ENCODE peak calls at places on chromosomes 16 and 17, in four cellular contexts. F is nephron progenitor cell, L is mucosa of descending colon, W is spleen. H is an unnamed sample.

GRCh38 chr16:72468582-72468981 is 296.6 kb upstream of the PMFBP1 start:
- DNase-seq in F (no peak), L (no peak), W (no peak), H (no peak)

GRCh38 chr16:19238386-19238785 is 47.1 kb upstream of the CLEC19A start:
- DNase-seq in F (no peak), L (no peak), W (no peak), H (no peak)

GRCh38 chr17:7786866-7787265 is 47.2 kb upstream of the KDM6B start:
- DNase-seq in F (no peak), L (no peak), W (no peak), H (no peak)

GRCh38 chr17:51018541-51018940 is 102.1 kb downstream of the SPAG9 start:
- DNase-seq in F (no peak), L (no peak), W (no peak), H (no peak)

GRCh38 chr16:85662036-85662812 is 26.5 kb downstream of the GINS2 start:
- DNase-seq in F (peak), L (peak), W (peak), H (no peak)

GRCh38 chr16:64391009-64391663 is 730.7 kb downstream of the CDH11 start:
- DNase-seq in F (no peak), L (no peak), W (no peak), H (no peak)

GRCh38 chr17:64213995-64214507 is 49.0 kb downstream of the TEX2 start:
- DNase-seq in F (no peak), L (no peak), W (no peak), H (no peak)

GRCh38 chr16:51236583-51236982 is 85.5 kb upstream of the SALL1 start:
- DNase-seq in F (no peak), L (no peak), W (no peak), H (no peak)

GRCh38 chr17:20127660-20128413 is 118.7 kb downstream of the SPECC1 start:
- DNase-seq in F (no peak), L (no peak), W (no peak), H (no peak)

DNA sequence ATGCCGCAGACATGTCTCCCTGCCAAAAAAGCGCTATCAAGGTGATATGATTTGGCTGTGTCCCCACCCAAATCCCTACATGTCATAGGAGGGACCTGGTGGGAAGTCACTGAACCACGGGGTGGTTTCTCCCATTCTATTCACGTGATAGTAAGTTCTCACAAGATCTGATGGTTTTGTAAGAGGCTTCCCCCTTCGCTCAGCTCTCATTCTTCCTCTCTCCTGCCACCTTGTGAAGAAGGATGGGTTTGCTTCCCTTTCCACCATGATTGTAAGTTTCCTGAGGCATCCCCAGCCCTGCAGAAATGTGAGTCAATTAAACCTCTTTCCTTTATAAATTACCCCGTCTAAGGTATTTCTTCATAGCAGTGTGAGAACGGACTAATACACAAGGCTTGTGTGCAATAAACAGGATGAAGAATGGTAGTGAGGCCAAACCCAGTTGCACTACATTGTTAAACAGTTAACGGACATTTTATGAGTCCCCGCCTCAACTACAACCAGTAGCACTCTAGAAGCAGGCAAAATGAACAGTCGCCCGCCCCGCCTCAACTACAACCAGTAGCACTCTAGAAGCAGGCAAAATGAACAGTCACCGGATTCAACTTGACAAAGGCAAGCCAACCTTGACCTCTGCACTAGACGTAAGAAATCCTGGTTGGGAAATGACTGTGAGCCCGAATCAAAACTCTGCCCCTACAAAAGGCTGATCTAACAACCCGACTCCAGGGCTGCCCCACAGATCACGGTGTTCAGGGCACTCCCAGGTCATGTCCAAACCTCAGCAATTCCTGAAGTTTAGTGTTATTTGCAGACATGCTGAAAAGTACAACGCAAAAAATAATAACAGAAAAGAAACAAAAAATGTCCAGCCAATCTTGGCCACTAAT is 26.3 kb downstream of the VPS53 start:
- DNase-seq in F (no peak), L (peak), W (no peak), H (no peak)
- TF ChIP-seq CTCF in F (peak), L (no peak), W (no peak), H (peak)

DNA sequence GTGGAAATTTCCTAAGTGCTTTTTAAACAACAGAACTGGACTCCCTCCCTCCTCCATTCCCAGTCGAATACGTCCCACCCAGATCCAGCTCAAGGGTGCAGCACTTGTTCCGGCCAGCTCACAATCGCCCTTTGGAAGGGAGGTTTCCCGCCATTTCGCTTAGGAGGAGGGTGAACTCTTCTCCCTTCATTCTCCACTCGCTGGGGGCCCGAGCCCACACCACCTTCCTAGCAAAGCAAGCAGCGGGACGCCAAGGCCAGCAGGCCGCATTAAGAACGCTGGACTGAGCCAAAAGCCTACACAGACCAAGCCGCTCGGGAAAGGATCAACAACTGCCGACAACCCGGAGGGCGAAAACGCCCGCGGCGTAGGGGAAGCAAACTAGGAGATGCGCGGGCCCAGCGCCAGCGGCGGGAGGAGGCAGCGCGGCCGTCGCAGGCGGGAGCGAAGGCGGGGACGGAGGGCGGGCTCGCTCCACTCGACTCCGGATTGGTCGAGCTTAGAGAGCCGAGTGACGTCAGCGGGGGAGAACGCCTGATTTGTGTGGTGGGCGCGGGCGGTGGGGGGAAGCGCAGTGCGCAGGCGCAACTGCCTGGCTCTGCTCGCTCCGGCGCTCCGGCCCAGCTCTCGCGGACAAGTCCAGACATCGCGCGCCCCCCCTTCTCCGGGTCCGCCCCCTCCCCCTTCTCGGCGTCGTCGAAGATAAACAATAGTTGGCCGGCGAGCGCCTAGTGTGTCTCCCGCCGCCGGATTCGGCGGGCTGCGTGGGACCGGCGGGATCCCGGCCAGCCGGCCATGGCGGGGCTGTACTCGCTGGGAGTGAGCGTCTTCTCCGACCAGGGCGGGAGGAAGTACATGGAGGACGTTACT is at the start of gene PPM1D:
- DNase-seq in F (peak), L (peak), W (peak), H (peak)
- TF ChIP-seq CTCF in F (no peak), L (no peak), W (peak), H (no peak)

DNA sequence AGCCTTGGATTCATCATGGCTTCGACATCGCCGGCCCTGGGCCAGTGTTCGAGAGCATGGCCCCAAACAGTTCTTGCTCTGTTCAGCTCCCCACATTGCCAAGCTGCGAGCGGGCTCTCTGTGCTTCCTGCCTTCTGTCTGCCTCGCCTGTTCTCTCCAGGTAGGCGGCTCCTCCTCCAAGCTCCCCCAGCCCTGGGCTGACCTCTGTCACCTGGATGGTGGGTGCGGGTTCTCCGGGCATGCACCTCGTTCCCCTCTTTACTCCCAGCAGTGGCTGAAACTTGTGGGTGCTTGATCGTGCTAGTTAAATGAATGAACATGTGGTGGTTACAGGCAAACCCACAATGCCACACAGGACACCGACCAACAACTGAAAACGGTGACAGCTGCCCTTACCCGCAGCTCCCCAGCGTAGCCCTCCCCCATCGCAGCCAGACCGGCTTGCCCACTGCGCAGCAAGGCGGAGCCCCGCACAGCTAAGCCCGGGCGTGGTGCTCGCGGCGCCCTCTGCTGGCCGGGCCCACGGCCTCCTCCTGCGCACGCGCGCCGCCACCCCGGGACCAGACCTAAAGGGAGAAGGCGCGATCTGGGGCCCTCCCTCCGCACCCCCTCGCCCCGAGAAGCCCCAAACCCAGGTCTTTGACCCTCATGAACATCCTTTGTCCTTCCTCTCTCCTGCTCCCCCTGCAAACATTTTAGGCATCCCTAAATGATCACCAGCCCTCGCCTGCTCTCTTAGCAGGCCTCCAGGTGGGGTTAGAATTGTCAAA is 22.9 kb upstream of the EIF1 start:
- DNase-seq in F (peak), L (peak), W (peak), H (peak)
- TF ChIP-seq CTCF in F (peak), L (peak), W (peak), H (peak)

GRCh38 chr17:81374890-81375289 is 20.4 kb upstream of the BAHCC1 start:
- DNase-seq in F (no peak), L (no peak), W (no peak), H (no peak)

GRCh38 chr17:81368623-81369022 is 26.6 kb upstream of the BAHCC1 start:
- DNase-seq in F (no peak), L (no peak), W (peak), H (no peak)

GRCh38 chr17:81373536-81374160 is 21.6 kb upstream of the BAHCC1 start:
- DNase-seq in F (no peak), L (no peak), W (peak), H (no peak)

GRCh38 chr17:81370304-81370703 is 25.0 kb upstream of the BAHCC1 start:
- DNase-seq in F (no peak), L (no peak), W (no peak), H (no peak)

DNA sequence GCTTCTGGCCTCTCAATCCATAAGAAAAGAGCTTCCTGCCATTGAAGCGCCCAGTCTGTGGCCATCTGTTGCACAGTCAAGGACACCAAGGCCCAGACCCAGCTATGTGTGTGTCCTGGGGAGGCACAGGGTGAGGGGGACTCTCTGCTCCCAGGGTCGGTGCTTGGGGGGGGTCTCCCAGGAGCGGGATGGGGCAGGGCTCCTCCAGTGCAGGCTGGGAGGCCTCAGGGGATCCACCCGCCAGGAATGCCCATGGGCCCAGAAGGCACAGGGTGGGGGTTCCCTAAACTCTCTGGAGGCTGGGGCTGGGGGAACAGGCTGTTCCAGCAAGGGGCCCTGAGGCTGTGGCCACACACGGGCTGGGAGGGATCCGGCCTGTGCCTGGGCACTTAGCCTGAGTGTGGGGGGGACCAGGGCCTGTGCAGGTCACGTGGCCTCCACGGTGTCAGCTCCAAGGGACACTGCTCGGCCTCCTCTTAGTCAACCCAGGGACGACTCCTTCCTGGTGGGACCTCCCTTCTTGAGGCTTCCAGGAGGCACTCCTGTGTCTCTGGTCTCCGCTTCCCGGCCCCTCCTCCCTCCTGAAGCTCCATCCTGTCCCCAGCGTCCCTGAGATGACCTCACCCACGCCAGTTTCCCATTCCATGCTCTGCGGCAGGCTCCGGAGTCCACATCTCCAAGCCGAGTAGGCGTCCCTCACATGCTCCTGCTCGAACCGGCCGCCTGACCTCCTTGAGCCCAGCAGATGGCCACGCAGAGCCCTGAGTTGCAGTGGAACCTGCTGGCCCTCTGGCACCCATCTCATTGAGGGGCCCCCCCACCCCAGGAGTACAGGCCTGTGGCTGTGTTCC is 23.1 kb upstream of the BAHCC1 start:
- DNase-seq in F (peak), L (peak), W (peak), H (no peak)
- TF ChIP-seq CTCF in F (peak), L (no peak), W (no peak), H (peak)

DNA sequence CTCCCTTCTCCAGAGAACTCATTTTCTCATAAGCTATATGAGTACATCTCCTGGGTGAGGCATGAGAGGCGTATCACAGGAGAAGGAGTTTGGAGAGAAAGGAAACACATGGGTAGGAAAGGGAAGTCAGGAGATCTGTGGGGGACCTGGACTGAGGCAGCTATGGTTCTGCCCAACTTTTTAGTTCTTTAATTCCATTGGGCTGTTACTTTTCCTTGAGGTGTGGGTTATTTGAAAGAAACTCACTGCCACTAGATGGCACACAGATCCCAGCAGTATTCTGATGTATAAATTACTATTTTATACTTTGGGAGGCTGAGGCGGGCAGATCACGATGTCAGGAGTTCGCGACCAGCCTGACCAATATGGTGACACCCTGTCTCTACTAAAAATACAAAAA is 63.6 kb downstream of the NUP93 start:
- DNase-seq in F (no peak), L (no peak), W (no peak), H (no peak)
- TF ChIP-seq CTCF in F (peak), L (no peak), W (no peak), H (peak)

GRCh38 chr17:79683365-79683764 is 47.4 kb upstream of the ENPP7 start:
- DNase-seq in F (no peak), L (no peak), W (no peak), H (no peak)

GRCh38 chr17:79679631-79680340 is 51.0 kb upstream of the ENPP7 start:
- DNase-seq in F (no peak), L (no peak), W (no peak), H (no peak)

GRCh38 chr17:79680381-79680780 is 50.4 kb upstream of the ENPP7 start:
- DNase-seq in F (no peak), L (no peak), W (no peak), H (no peak)

GRCh38 chr17:79681628-79682261 is 49.0 kb upstream of the ENPP7 start:
- DNase-seq in F (no peak), L (no peak), W (no peak), H (no peak)

GRCh38 chr17:79681101-79681621 is 49.6 kb upstream of the ENPP7 start:
- DNase-seq in F (no peak), L (no peak), W (no peak), H (no peak)
- TF ChIP-seq CTCF in F (no peak), L (no peak), W (no peak), H (no peak)

GRCh38 chr17:49231563-49231894 is 942 bp upstream of the PHOSPHO1 start:
- DNase-seq in F (no peak), L (no peak), W (no peak), H (no peak)

GRCh38 chr17:49229805-49230600 is 584 bp downstream of the PHOSPHO1 start:
- DNase-seq in F (peak), L (no peak), W (peak), H (no peak)

GRCh38 chr17:49227436-49228261 is 2.9 kb downstream of the PHOSPHO1 start:
- DNase-seq in F (peak), L (peak), W (peak), H (peak)

GRCh38 chr17:49230636-49231562 is at the start of gene PHOSPHO1:
- DNase-seq in F (peak), L (peak), W (peak), H (peak)

DNA sequence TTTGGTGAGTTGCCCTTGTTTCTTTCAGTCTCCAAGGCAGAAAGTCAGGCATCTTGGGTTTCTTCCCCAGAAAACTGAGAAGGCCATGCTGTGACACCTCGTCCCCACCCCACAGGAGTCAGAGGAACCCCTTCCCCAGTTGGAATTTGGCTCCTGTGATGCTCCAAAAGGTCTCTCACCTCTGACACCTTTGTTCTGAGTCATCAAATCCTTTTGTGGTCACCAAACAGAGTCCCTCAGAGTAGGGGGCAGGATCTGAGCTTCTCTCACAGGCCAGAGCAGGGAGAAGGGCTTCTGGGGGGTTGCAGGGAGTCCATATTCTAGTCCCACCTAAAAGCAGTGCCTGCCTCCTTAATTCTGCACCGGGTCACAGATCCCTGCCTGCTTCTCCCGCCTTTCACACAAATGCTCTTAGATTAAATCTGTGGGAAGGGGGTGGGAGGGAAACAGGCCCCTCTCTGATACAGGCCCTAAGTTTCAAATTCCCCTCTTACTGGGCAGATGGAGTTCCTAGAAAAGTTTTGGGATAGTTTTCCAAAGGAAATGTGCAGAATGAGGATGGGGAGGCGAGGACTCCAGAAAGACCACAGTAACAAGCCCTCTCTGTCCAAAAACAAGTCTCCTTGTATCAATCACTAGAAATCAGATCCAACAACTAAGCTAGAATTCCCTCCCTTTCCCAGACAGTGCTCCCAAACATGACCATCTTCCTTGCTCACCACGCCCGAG is 1.3 kb downstream of the PHOSPHO1 start:
- DNase-seq in F (no peak), L (no peak), W (no peak), H (no peak)
- TF ChIP-seq CTCF in F (no peak), L (no peak), W (no peak), H (no peak)

DNA sequence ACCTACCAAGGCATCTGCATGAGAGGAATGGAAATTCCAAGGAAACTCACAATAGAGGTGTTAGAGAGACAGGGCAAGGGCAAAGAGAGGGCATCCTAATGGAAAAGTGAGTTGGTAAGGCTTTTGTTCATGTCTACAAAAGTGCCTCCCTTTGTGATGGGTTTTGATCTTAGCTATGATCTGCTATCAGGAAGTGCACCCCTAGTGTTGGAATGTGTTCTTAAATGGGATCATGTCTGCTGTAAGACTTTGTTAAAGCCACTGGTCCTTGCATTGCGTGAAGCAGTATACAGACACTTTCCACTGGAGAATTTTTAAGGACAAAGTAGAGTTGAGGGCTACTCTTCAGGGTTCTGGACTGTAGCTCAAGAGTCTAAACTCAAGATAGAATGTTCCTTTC is 92.0 kb downstream of the MAP2K6 start:
- DNase-seq in F (no peak), L (no peak), W (no peak), H (no peak)
- TF ChIP-seq CTCF in F (peak), L (no peak), W (no peak), H (no peak)